ENCODE peak calls at places on chromosomes 12 and 14, in nine cellular contexts. One of them, this sample, is unnamed.

GRCh38 chr12:66514581-66514980 is 164.3 kb downstream of the GRIP1 start:
- DNase-seq in NCI-H1694 treated with DMSO at 0.1 percent for 48 hours: no peak
- DNase-seq in caudate nucleus: no peak
- DNase-seq in T follicular helper cell: no peak
- DNase-seq in HL-60: no peak
- DNase-seq in NCI-H774: no peak
- DNase-seq in NCI-H460: no peak
- DNase-seq in T-helper 2 cell: no peak
- DNase-seq in activated CD4-positive, alpha-beta memory T cell treated with anti-CD3 and anti-CD28 coated beads, Interleukin-2, amount 10 ng/mL, durations not matched to agents 7 days and 5 days: no peak
- DNase-seq in this sample: peak; percentile 14

GRCh38 chr14:64549805-64550538 is at the start of gene PPP1R36:
- DNase-seq in NCI-H1694 treated with DMSO at 0.1 percent for 48 hours: peak; percentile 89
- DNase-seq in caudate nucleus: no peak
- DNase-seq in T follicular helper cell: no peak
- DNase-seq in HL-60: peak; percentile 8
- DNase-seq in NCI-H774: peak; percentile 39
- DNase-seq in NCI-H460: peak; percentile 30
- DNase-seq in T-helper 2 cell: peak; percentile 65
- DNase-seq in activated CD4-positive, alpha-beta memory T cell treated with anti-CD3 and anti-CD28 coated beads, Interleukin-2, amount 10 ng/mL, durations not matched to agents 7 days and 5 days: peak; percentile 58
- DNase-seq in this sample: no peak

GRCh38 chr14:67577909-67578749 is 21.9 kb downstream of the PIGH start:
- DNase-seq in NCI-H1694 treated with DMSO at 0.1 percent for 48 hours: no peak
- DNase-seq in caudate nucleus: no peak
- DNase-seq in T follicular helper cell: no peak
- DNase-seq in HL-60: no peak
- DNase-seq in NCI-H774: no peak
- DNase-seq in NCI-H460: no peak
- DNase-seq in T-helper 2 cell: no peak
- DNase-seq in activated CD4-positive, alpha-beta memory T cell treated with anti-CD3 and anti-CD28 coated beads, Interleukin-2, amount 10 ng/mL, durations not matched to agents 7 days and 5 days: no peak
- DNase-seq in this sample: no peak

GRCh38 chr14:64114796-64115195 is 179.4 kb downstream of the ESR2 start:
- DNase-seq in NCI-H1694 treated with DMSO at 0.1 percent for 48 hours: no peak
- DNase-seq in caudate nucleus: no peak
- DNase-seq in T follicular helper cell: no peak
- DNase-seq in HL-60: no peak
- DNase-seq in NCI-H774: no peak
- DNase-seq in NCI-H460: no peak
- DNase-seq in T-helper 2 cell: no peak
- DNase-seq in activated CD4-positive, alpha-beta memory T cell treated with anti-CD3 and anti-CD28 coated beads, Interleukin-2, amount 10 ng/mL, durations not matched to agents 7 days and 5 days: no peak
- DNase-seq in this sample: no peak

GRCh38 chr12:126093911-126094310 is 1028.7 kb downstream of the AACS start:
- DNase-seq in NCI-H1694 treated with DMSO at 0.1 percent for 48 hours: no peak
- DNase-seq in caudate nucleus: peak; percentile 7
- DNase-seq in T follicular helper cell: no peak
- DNase-seq in HL-60: no peak
- DNase-seq in NCI-H774: peak; percentile 26
- DNase-seq in NCI-H460: no peak
- DNase-seq in T-helper 2 cell: no peak
- DNase-seq in activated CD4-positive, alpha-beta memory T cell treated with anti-CD3 and anti-CD28 coated beads, Interleukin-2, amount 10 ng/mL, durations not matched to agents 7 days and 5 days: no peak
- DNase-seq in this sample: peak; percentile 3

GRCh38 chr14:34324363-34324795 is 137.7 kb downstream of the SPTSSA start:
- DNase-seq in NCI-H1694 treated with DMSO at 0.1 percent for 48 hours: peak; percentile 57
- DNase-seq in caudate nucleus: peak; percentile 31
- DNase-seq in T follicular helper cell: no peak
- DNase-seq in HL-60: peak; percentile 22
- DNase-seq in NCI-H774: peak; percentile 28
- DNase-seq in NCI-H460: peak; percentile 38
- DNase-seq in T-helper 2 cell: peak; percentile 37
- DNase-seq in activated CD4-positive, alpha-beta memory T cell treated with anti-CD3 and anti-CD28 coated beads, Interleukin-2, amount 10 ng/mL, durations not matched to agents 7 days and 5 days: no peak
- DNase-seq in this sample: peak; percentile 55

GRCh38 chr12:49535921-49536525 is 2.8 kb upstream of the KCNH3 start:
- DNase-seq in NCI-H1694 treated with DMSO at 0.1 percent for 48 hours: no peak
- DNase-seq in caudate nucleus: no peak
- DNase-seq in T follicular helper cell: no peak
- DNase-seq in HL-60: no peak
- DNase-seq in NCI-H774: no peak
- DNase-seq in NCI-H460: no peak
- DNase-seq in T-helper 2 cell: no peak
- DNase-seq in activated CD4-positive, alpha-beta memory T cell treated with anti-CD3 and anti-CD28 coated beads, Interleukin-2, amount 10 ng/mL, durations not matched to agents 7 days and 5 days: no peak
- DNase-seq in this sample: no peak

GRCh38 chr14:21924479-21924878 is 250.9 kb upstream of the OR4E1 start:
- DNase-seq in NCI-H1694 treated with DMSO at 0.1 percent for 48 hours: no peak
- DNase-seq in caudate nucleus: no peak
- DNase-seq in T follicular helper cell: peak; percentile 54
- DNase-seq in HL-60: peak; percentile 27
- DNase-seq in NCI-H774: no peak
- DNase-seq in NCI-H460: no peak
- DNase-seq in T-helper 2 cell: peak; percentile 92
- DNase-seq in activated CD4-positive, alpha-beta memory T cell treated with anti-CD3 and anti-CD28 coated beads, Interleukin-2, amount 10 ng/mL, durations not matched to agents 7 days and 5 days: peak; percentile 74
- DNase-seq in this sample: no peak

GRCh38 chr14:27686137-27686536 is 1080.5 kb upstream of the FOXG1 start:
- DNase-seq in NCI-H1694 treated with DMSO at 0.1 percent for 48 hours: no peak
- DNase-seq in caudate nucleus: no peak
- DNase-seq in T follicular helper cell: no peak
- DNase-seq in HL-60: no peak
- DNase-seq in NCI-H774: no peak
- DNase-seq in NCI-H460: no peak
- DNase-seq in T-helper 2 cell: no peak
- DNase-seq in activated CD4-positive, alpha-beta memory T cell treated with anti-CD3 and anti-CD28 coated beads, Interleukin-2, amount 10 ng/mL, durations not matched to agents 7 days and 5 days: no peak
- DNase-seq in this sample: no peak

GRCh38 chr12:113440947-113441782 is 19.0 kb downstream of the SDSL start:
- DNase-seq in NCI-H1694 treated with DMSO at 0.1 percent for 48 hours: no peak
- DNase-seq in caudate nucleus: no peak
- DNase-seq in T follicular helper cell: no peak
- DNase-seq in HL-60: no peak
- DNase-seq in NCI-H774: no peak
- DNase-seq in NCI-H460: no peak
- DNase-seq in T-helper 2 cell: no peak
- DNase-seq in activated CD4-positive, alpha-beta memory T cell treated with anti-CD3 and anti-CD28 coated beads, Interleukin-2, amount 10 ng/mL, durations not matched to agents 7 days and 5 days: no peak
- DNase-seq in this sample: no peak

GRCh38 chr12:124422570-124423523 is 128.0 kb downstream of the RFLNA start:
- DNase-seq in NCI-H1694 treated with DMSO at 0.1 percent for 48 hours: no peak
- DNase-seq in caudate nucleus: peak; percentile 93
- DNase-seq in T follicular helper cell: no peak
- DNase-seq in HL-60: no peak
- DNase-seq in NCI-H774: no peak
- DNase-seq in NCI-H460: peak; percentile 79
- DNase-seq in T-helper 2 cell: no peak
- DNase-seq in activated CD4-positive, alpha-beta memory T cell treated with anti-CD3 and anti-CD28 coated beads, Interleukin-2, amount 10 ng/mL, durations not matched to agents 7 days and 5 days: no peak
- DNase-seq in this sample: peak; percentile 99

GRCh38 chr12:32139064-32139421 is 32.4 kb downstream of the BICD1 start:
- DNase-seq in NCI-H1694 treated with DMSO at 0.1 percent for 48 hours: peak; percentile 66
- DNase-seq in caudate nucleus: no peak
- DNase-seq in T follicular helper cell: no peak
- DNase-seq in HL-60: peak; percentile 24
- DNase-seq in NCI-H774: no peak
- DNase-seq in NCI-H460: no peak
- DNase-seq in T-helper 2 cell: peak; percentile 78
- DNase-seq in activated CD4-positive, alpha-beta memory T cell treated with anti-CD3 and anti-CD28 coated beads, Interleukin-2, amount 10 ng/mL, durations not matched to agents 7 days and 5 days: peak; percentile 44
- DNase-seq in this sample: peak; percentile 62

GRCh38 chr12:52235001-52235760 is 2.1 kb downstream of the KRT7 start:
- DNase-seq in NCI-H1694 treated with DMSO at 0.1 percent for 48 hours: no peak
- DNase-seq in caudate nucleus: no peak
- DNase-seq in T follicular helper cell: no peak
- DNase-seq in HL-60: peak; percentile 35
- DNase-seq in NCI-H774: no peak
- DNase-seq in NCI-H460: no peak
- DNase-seq in T-helper 2 cell: no peak
- DNase-seq in activated CD4-positive, alpha-beta memory T cell treated with anti-CD3 and anti-CD28 coated beads, Interleukin-2, amount 10 ng/mL, durations not matched to agents 7 days and 5 days: no peak
- DNase-seq in this sample: peak; percentile 95

GRCh38 chr14:101152855-101153254 is 249.3 kb upstream of the RTL1 start:
- DNase-seq in NCI-H1694 treated with DMSO at 0.1 percent for 48 hours: no peak
- DNase-seq in caudate nucleus: no peak
- DNase-seq in T follicular helper cell: no peak
- DNase-seq in HL-60: no peak
- DNase-seq in NCI-H774: no peak
- DNase-seq in NCI-H460: no peak
- DNase-seq in T-helper 2 cell: no peak
- DNase-seq in activated CD4-positive, alpha-beta memory T cell treated with anti-CD3 and anti-CD28 coated beads, Interleukin-2, amount 10 ng/mL, durations not matched to agents 7 days and 5 days: no peak
- DNase-seq in this sample: no peak

GRCh38 chr14:77649326-77649725 is 32.9 kb upstream of the SPTLC2 start:
- DNase-seq in NCI-H1694 treated with DMSO at 0.1 percent for 48 hours: no peak
- DNase-seq in caudate nucleus: no peak
- DNase-seq in T follicular helper cell: no peak
- DNase-seq in HL-60: no peak
- DNase-seq in NCI-H774: no peak
- DNase-seq in NCI-H460: no peak
- DNase-seq in T-helper 2 cell: no peak
- DNase-seq in activated CD4-positive, alpha-beta memory T cell treated with anti-CD3 and anti-CD28 coated beads, Interleukin-2, amount 10 ng/mL, durations not matched to agents 7 days and 5 days: no peak
- DNase-seq in this sample: peak; percentile 16

GRCh38 chr12:93908846-93909592 is 231.8 kb downstream of the CRADD start:
- DNase-seq in NCI-H1694 treated with DMSO at 0.1 percent for 48 hours: no peak
- DNase-seq in caudate nucleus: peak; percentile 18
- DNase-seq in T follicular helper cell: no peak
- DNase-seq in HL-60: no peak
- DNase-seq in NCI-H774: peak; percentile 54
- DNase-seq in NCI-H460: no peak
- DNase-seq in T-helper 2 cell: no peak
- DNase-seq in activated CD4-positive, alpha-beta memory T cell treated with anti-CD3 and anti-CD28 coated beads, Interleukin-2, amount 10 ng/mL, durations not matched to agents 7 days and 5 days: no peak
- DNase-seq in this sample: peak; percentile 85

GRCh38 chr14:64249363-64249762 is 44.8 kb downstream of the ESR2 start:
- DNase-seq in NCI-H1694 treated with DMSO at 0.1 percent for 48 hours: no peak
- DNase-seq in caudate nucleus: no peak
- DNase-seq in T follicular helper cell: no peak
- DNase-seq in HL-60: no peak
- DNase-seq in NCI-H774: no peak
- DNase-seq in NCI-H460: no peak
- DNase-seq in T-helper 2 cell: no peak
- DNase-seq in activated CD4-positive, alpha-beta memory T cell treated with anti-CD3 and anti-CD28 coated beads, Interleukin-2, amount 10 ng/mL, durations not matched to agents 7 days and 5 days: no peak
- DNase-seq in this sample: no peak

GRCh38 chr12:120115066-120115465 is 1.5 kb downstream of the RAB35 start:
- DNase-seq in NCI-H1694 treated with DMSO at 0.1 percent for 48 hours: no peak
- DNase-seq in caudate nucleus: no peak
- DNase-seq in T follicular helper cell: no peak
- DNase-seq in HL-60: no peak
- DNase-seq in NCI-H774: no peak
- DNase-seq in NCI-H460: no peak
- DNase-seq in T-helper 2 cell: peak; percentile 22
- DNase-seq in activated CD4-positive, alpha-beta memory T cell treated with anti-CD3 and anti-CD28 coated beads, Interleukin-2, amount 10 ng/mL, durations not matched to agents 7 days and 5 days: no peak
- DNase-seq in this sample: no peak

GRCh38 chr14:89241934-89242670 is 174.9 kb downstream of the FOXN3 start:
- DNase-seq in NCI-H1694 treated with DMSO at 0.1 percent for 48 hours: no peak
- DNase-seq in caudate nucleus: no peak
- DNase-seq in T follicular helper cell: no peak
- DNase-seq in HL-60: no peak
- DNase-seq in NCI-H774: no peak
- DNase-seq in NCI-H460: no peak
- DNase-seq in T-helper 2 cell: no peak
- DNase-seq in activated CD4-positive, alpha-beta memory T cell treated with anti-CD3 and anti-CD28 coated beads, Interleukin-2, amount 10 ng/mL, durations not matched to agents 7 days and 5 days: no peak
- DNase-seq in this sample: no peak